ENCODE peak calls at places on chromosomes 1 and 21, in eight cellular contexts. Q, Z, Y, F, E, W, G and S are unnamed samples.

GRCh38 chr1:187046293-187046692 is 217.5 kb downstream of the PLA2G4A start:
- DNase-seq in E (no peak), Q (no peak), G (no peak), W (no peak), Y (no peak), F (no peak), Z (no peak), S (no peak)

GRCh38 chr21:41530366-41530765 is 22.4 kb upstream of the TMPRSS2 start:
- DNase-seq in E (no peak), F (no peak), Y (peak; percentile 73), G (no peak), W (no peak), Z (no peak), Q (no peak), S (no peak)

GRCh38 chr1:229181419-229181818 is 89.5 kb upstream of the RAB4A start:
- DNase-seq in G (no peak), E (no peak), F (no peak), W (no peak), Q (no peak), Z (no peak), Y (no peak), S (no peak)

GRCh38 chr1:25871704-25872494 is 3.6 kb downstream of the PAQR7 start:
- DNase-seq in Y (no peak), G (no peak), F (no peak), W (no peak), Q (peak; percentile 73), Z (no peak), E (no peak), S (no peak)

GRCh38 chr1:204338359-204338758 is 21.4 kb downstream of the PLEKHA6 start:
- DNase-seq in E (no peak), F (no peak), Q (no peak), Z (no peak), W (no peak), Y (peak; percentile 29), G (no peak), S (no peak)

GRCh38 chr1:89363196-89363595 is 663 bp upstream of the GBP6 start:
- DNase-seq in W (no peak), Q (no peak), G (no peak), Y (no peak), E (peak; percentile 62), Z (no peak), F (no peak), S (peak; percentile 78)

GRCh38 chr1:92446990-92447681 is 39.6 kb downstream of the GFI1 start:
- DNase-seq in Z (no peak), Q (no peak), G (peak; percentile 46), Y (peak; percentile 70), W (no peak), F (no peak), E (peak; percentile 23), S (no peak)

GRCh38 chr1:109787845-109788605 is 24.3 kb upstream of the EPS8L3 start:
- DNase-seq in E (no peak), F (no peak), Y (no peak), W (no peak), Z (no peak), G (no peak), Q (peak; percentile 56), S (no peak)

GRCh38 chr1:53956308-53957168 is 10.4 kb downstream of the LRRC42 start:
- DNase-seq in W (no peak), F (no peak), Y (peak; percentile 44), Q (no peak), E (no peak), G (no peak), Z (no peak), S (no peak)

GRCh38 chr21:40923361-40923760 is 76.4 kb upstream of the DSCAM start:
- DNase-seq in Y (no peak), Z (no peak), G (no peak), F (no peak), W (no peak), Q (no peak), E (no peak), S (no peak)

GRCh38 chr1:228347181-228347580 is 59.5 kb downstream of the TRIM11 start:
- DNase-seq in G (no peak), Q (peak; percentile 28), F (no peak), Z (no peak), Y (no peak), W (no peak), E (no peak), S (no peak)

GRCh38 chr1:175245324-175245723 is 52.7 kb upstream of the KIAA0040 start:
- DNase-seq in Y (no peak), Z (no peak), W (no peak), F (no peak), Q (no peak), G (no peak), E (no peak), S (no peak)

GRCh38 chr1:218250492-218250891 is 34.6 kb upstream of the RRP15 start:
- DNase-seq in Y (no peak), Q (no peak), W (no peak), Z (no peak), E (no peak), G (peak; percentile 56), F (no peak), S (no peak)

GRCh38 chr1:108716437-108717230 is 3.9 kb downstream of the FNDC7 start:
- DNase-seq in Y (no peak), W (no peak), Q (no peak), E (no peak), Z (no peak), F (no peak), G (no peak), S (no peak)

GRCh38 chr1:235831148-235831547 is 35.6 kb downstream of the LYST start:
- DNase-seq in Q (no peak), F (no peak), Z (no peak), E (peak; percentile 17), W (no peak), G (no peak), Y (no peak), S (peak; percentile 10)

GRCh38 chr1:160432371-160432786 is 32.0 kb downstream of the VANGL2 start:
- DNase-seq in G (no peak), F (no peak), W (no peak), Y (no peak), Z (no peak), E (peak; percentile 42), Q (no peak), S (no peak)

GRCh38 chr1:48371598-48371997 is 100.4 kb downstream of the SPATA6 start:
- DNase-seq in F (no peak), Y (no peak), E (no peak), W (no peak), Q (no peak), G (peak; percentile 1), Z (no peak), S (no peak)

GRCh38 chr1:188027613-188028012 is 1198.9 kb downstream of the PLA2G4A start:
- DNase-seq in G (no peak), Z (peak; percentile 69), F (no peak), Y (peak; percentile 48), E (peak; percentile 79), Q (no peak), W (no peak), S (peak; percentile 82)

GRCh38 chr1:105894006-105894405 is 1162.5 kb upstream of the PRMT6 start:
- DNase-seq in Q (no peak), E (peak; percentile 51), Z (no peak), F (no peak), Y (no peak), W (no peak), G (no peak), S (no peak)

GRCh38 chr1:61143821-61144220 is 61.5 kb downstream of the NFIA start:
- DNase-seq in Y (peak; percentile 68), Z (no peak), W (no peak), E (peak; percentile 75), F (no peak), G (no peak), Q (no peak), S (no peak)
- H3K27ac ChIP-seq in Y (peak overlapping the region; percentile 89), Z (no peak overlapping the region), W (no peak overlapping the region), E (peak overlapping the region; percentile 82), F (no peak overlapping the region), G (no peak overlapping the region), Q (no peak overlapping the region), S (peak overlapping the region; percentile 94)

GRCh38 chr1:24764439-24764838 is 19.2 kb downstream of the CLIC4 start:
- DNase-seq in Y (no peak), Q (no peak), G (no peak), E (no peak), Z (no peak), W (no peak), F (no peak), S (no peak)
- H3K27ac ChIP-seq in Y (no peak overlapping the region), Q (peak overlapping the region; percentile 78), G (peak overlapping the region; percentile 26), E (no peak overlapping the region), Z (no peak overlapping the region), W (no peak overlapping the region), F (no peak overlapping the region), S (no peak overlapping the region)

DNA sequence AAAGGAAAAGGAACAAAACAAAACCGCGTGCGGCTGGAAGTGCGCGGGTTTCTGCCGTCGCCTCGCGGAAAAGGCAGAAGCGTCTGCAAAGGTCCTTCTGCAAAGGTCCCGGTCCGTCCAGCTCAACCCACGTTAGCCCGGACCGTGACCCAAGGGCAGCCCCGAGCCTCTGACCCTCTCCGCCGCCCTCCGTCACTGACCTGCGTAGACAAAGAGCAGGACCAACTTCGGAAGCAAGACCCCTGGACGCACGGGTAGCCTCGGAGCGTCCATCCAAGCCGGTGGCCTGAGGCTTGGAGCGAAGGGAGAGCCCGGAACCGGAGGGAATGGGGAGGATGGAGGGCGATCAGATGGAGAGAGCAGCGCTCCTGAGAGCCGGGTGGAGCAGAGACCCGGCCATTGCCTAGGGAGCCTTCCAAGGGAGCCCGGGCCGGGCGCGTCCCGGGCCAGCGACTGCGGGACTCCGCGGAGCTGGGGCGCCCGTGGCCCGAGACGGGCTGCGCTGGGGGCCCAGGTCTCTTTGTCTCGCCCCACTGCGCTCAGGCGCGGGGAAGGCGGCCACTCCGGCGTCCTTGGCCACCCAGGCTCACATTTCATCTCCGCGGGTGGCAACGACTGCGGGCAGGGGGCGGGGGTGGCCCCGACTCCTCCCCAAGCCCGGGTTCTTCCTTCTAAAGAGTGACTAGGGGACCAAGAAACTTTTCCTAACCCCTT is at the start of gene CYYR1:
- DNase-seq in F (no peak), Z (no peak), E (no peak), Y (no peak), Q (peak; percentile 56), G (peak; percentile 84), W (no peak), S (no peak)
- H3K27ac ChIP-seq in F (peak within 1 kb of the TSS; percentile 13), Z (no peak within 1 kb of the TSS), E (no peak within 1 kb of the TSS), Y (no peak within 1 kb of the TSS), Q (peak within 1 kb of the TSS; percentile 25), G (peak within 1 kb of the TSS; percentile 60), W (no peak within 1 kb of the TSS), S (no peak within 1 kb of the TSS)

GRCh38 chr1:202243006-202243405 is 49.4 kb downstream of the LGR6 start:
- DNase-seq in Z (no peak), Q (peak; percentile 12), G (no peak), Y (no peak), E (no peak), W (no peak), F (no peak), S (no peak)

GRCh38 chr1:202247104-202247503 is 53.5 kb downstream of the LGR6 start:
- DNase-seq in Z (no peak), Y (no peak), Q (no peak), F (no peak), W (no peak), G (no peak), E (no peak), S (no peak)

GRCh38 chr1:202247837-202248795 is 54.5 kb downstream of the LGR6 start:
- DNase-seq in Z (no peak), Y (no peak), E (no peak), W (no peak), G (peak; percentile 48), Q (peak; percentile 22), F (no peak), S (no peak)

GRCh38 chr1:202244841-202245261 is 51.3 kb downstream of the LGR6 start:
- DNase-seq in Q (peak; percentile 20), Y (no peak), Z (no peak), E (no peak), F (no peak), W (no peak), G (no peak), S (no peak)

GRCh38 chr1:202245391-202245790 is 51.8 kb downstream of the LGR6 start:
- DNase-seq in F (no peak), Y (no peak), Q (peak; percentile 22), G (no peak), W (no peak), Z (no peak), E (no peak), S (no peak)
- H3K27ac ChIP-seq in F (no peak overlapping the region), Y (no peak overlapping the region), Q (no peak overlapping the region), G (no peak overlapping the region), W (no peak overlapping the region), Z (no peak overlapping the region), E (no peak overlapping the region), S (no peak overlapping the region)